ENCODE peak calls at places on chromosomes 12 and 14, in four cellular contexts. L, F, C and I are unnamed samples.

GRCh38 chr12:102992720-102993119 is 35.2 kb downstream of the ASCL1 start:
- DNase-seq in F (no peak), L (no peak), C (no peak), I (no peak)

GRCh38 chr12:55797068-55797467 is 20.5 kb downstream of the SARNP start:
- DNase-seq in F (no peak), C (peak; percentile 19), L (no peak), I (no peak)

GRCh38 chr14:88798161-88798560 is 5.4 kb upstream of the EML5 start:
- DNase-seq in C (no peak), L (no peak), F (no peak), I (no peak)

GRCh38 chr12:93540506-93540905 is 32.0 kb upstream of the SOCS2 start:
- DNase-seq in C (no peak), F (no peak), L (no peak), I (no peak)

GRCh38 chr14:24162083-24162482 is 1.0 kb downstream of the IRF9 start:
- DNase-seq in L (no peak), C (no peak), F (no peak), I (no peak)

GRCh38 chr14:78974691-78975090 is 804.5 kb downstream of the NRXN3 start:
- DNase-seq in C (no peak), F (no peak), L (no peak), I (no peak)

GRCh38 chr12:91326043-91327027 is 143.7 kb upstream of the DCN start:
- DNase-seq in C (peak; percentile 67), L (peak; percentile 25), F (no peak), I (peak; percentile 61)

GRCh38 chr12:110819646-110820045 is 27.1 kb upstream of the CCDC63 start:
- DNase-seq in F (no peak), C (no peak), L (no peak), I (no peak)

GRCh38 chr12:105226219-105226618 is 9.8 kb downstream of the APPL2 start:
- DNase-seq in F (no peak), L (peak; percentile 28), C (peak; percentile 73), I (peak; percentile 85)

GRCh38 chr14:37588667-37588955 is 6.4 kb downstream of the FOXA1 start:
- DNase-seq in C (no peak), F (no peak), L (no peak), I (no peak)

GRCh38 chr14:68148276-68148675 is 328.7 kb downstream of the RAD51B start:
- DNase-seq in L (no peak), C (no peak), F (no peak), I (no peak)

GRCh38 chr14:101556566-101557320 is 4.6 kb upstream of the DIO3 start:
- DNase-seq in L (no peak), F (peak; percentile 50), C (no peak), I (no peak)

GRCh38 chr14:77040309-77040994 is 11.9 kb upstream of the IRF2BPL start:
- DNase-seq in F (peak; percentile 99), C (peak; percentile 100), L (peak; percentile 98), I (peak; percentile 100)

GRCh38 chr12:64145226-64145625 is 76.9 kb downstream of the KICS2 start:
- DNase-seq in F (no peak), L (no peak), C (no peak), I (no peak)

DNA sequence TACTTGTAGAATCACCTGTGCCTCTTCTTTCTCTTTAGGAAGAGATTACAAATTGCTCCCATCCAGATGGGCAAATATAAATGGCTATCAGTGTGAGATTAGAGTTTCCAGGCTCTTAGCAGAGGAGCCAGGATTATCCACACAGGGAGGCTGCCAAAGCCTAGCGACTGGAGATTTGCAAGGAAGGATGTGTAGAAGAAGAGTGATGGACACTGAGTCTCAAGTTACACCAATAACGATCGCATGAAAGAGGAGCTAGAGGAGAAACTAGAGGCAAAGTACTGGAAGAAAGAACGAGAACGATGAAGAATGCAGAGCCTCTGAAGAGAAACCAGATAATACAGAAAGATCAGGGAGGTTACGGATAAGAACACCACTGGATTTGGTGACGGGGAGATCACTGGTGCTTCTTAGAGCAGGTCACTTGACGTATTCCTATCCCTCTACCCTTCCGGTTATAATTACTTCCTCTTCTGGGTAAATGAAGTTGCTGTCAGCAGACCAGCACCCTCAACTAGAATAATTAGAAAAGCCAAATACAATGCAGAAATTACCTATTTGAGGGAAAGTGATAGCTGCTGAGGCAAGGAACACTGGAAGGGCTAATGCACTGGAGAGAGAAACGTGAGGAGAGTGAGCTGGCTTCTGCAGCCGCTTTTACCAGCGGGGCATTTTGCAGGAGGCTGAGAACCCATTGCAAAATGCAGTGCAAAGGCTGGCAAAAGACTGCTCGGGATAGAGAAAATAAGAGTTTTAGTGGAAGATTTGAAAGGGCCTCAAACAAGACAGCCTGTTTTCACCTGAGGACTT is 93.2 kb upstream of the HIF1A start:
- DNase-seq in C (no peak), L (no peak), F (no peak), I (no peak)
- H3K4me3 ChIP-seq in C (no peak overlapping the region), L (no peak overlapping the region), F (no peak overlapping the region), I (no peak overlapping the region)

GRCh38 chr12:2751230-2751629 is 43.5 kb upstream of the FKBP4 start:
- DNase-seq in F (no peak), C (no peak), L (no peak), I (no peak)

GRCh38 chr12:2753536-2753935 is 41.2 kb upstream of the FKBP4 start:
- DNase-seq in F (no peak), L (no peak), C (no peak), I (no peak)

GRCh38 chr12:2750185-2750584 is 44.6 kb upstream of the FKBP4 start:
- DNase-seq in L (no peak), F (no peak), C (no peak), I (no peak)

GRCh38 chr12:2752676-2753371 is 41.9 kb upstream of the FKBP4 start:
- DNase-seq in L (peak; percentile 77), C (peak; percentile 82), F (peak; percentile 86), I (peak; percentile 69)

GRCh38 chr12:2751686-2752085 is 43.1 kb upstream of the FKBP4 start:
- DNase-seq in L (no peak), C (no peak), F (no peak), I (no peak)
- H3K9me3 ChIP-seq in L (no peaks in the 10 kb centered on the region), C (peaks cover 9% of the 10 kb centered on the region), F (no peaks in the 10 kb centered on the region), I (no peaks in the 10 kb centered on the region)

GRCh38 chr14:56342419-56342901 is 224.2 kb downstream of the PELI2 start:
- DNase-seq in L (no peak), C (no peak), F (no peak), I (peak; percentile 13)

GRCh38 chr14:56340921-56341320 is 222.7 kb downstream of the PELI2 start:
- DNase-seq in C (no peak), L (no peak), F (no peak), I (no peak)

GRCh38 chr14:56338674-56339073 is 220.5 kb downstream of the PELI2 start:
- DNase-seq in C (no peak), F (no peak), L (no peak), I (no peak)

GRCh38 chr14:56339855-56340701 is 221.9 kb downstream of the PELI2 start:
- DNase-seq in L (peak; percentile 35), F (peak; percentile 84), C (peak; percentile 70), I (peak; percentile 82)

GRCh38 chr14:56341766-56342418 is 223.7 kb downstream of the PELI2 start:
- DNase-seq in C (no peak), F (no peak), L (no peak), I (no peak)
- H3K4me3 ChIP-seq in C (no peak overlapping the region), F (no peak overlapping the region), L (no peak overlapping the region), I (no peak overlapping the region)

GRCh38 chr12:113475451-113476085 is 3.9 kb upstream of the LHX5 start:
- DNase-seq in F (no peak), C (no peak), L (no peak), I (no peak)

GRCh38 chr12:113477842-113478215 is 6.2 kb upstream of the LHX5 start:
- DNase-seq in C (no peak), F (no peak), L (no peak), I (no peak)

GRCh38 chr12:113474635-113475436 is 3.2 kb upstream of the LHX5 start:
- DNase-seq in F (no peak), C (no peak), L (no peak), I (no peak)

GRCh38 chr12:113477171-113477841 is 5.6 kb upstream of the LHX5 start:
- DNase-seq in F (no peak), C (no peak), L (no peak), I (no peak)

DNA sequence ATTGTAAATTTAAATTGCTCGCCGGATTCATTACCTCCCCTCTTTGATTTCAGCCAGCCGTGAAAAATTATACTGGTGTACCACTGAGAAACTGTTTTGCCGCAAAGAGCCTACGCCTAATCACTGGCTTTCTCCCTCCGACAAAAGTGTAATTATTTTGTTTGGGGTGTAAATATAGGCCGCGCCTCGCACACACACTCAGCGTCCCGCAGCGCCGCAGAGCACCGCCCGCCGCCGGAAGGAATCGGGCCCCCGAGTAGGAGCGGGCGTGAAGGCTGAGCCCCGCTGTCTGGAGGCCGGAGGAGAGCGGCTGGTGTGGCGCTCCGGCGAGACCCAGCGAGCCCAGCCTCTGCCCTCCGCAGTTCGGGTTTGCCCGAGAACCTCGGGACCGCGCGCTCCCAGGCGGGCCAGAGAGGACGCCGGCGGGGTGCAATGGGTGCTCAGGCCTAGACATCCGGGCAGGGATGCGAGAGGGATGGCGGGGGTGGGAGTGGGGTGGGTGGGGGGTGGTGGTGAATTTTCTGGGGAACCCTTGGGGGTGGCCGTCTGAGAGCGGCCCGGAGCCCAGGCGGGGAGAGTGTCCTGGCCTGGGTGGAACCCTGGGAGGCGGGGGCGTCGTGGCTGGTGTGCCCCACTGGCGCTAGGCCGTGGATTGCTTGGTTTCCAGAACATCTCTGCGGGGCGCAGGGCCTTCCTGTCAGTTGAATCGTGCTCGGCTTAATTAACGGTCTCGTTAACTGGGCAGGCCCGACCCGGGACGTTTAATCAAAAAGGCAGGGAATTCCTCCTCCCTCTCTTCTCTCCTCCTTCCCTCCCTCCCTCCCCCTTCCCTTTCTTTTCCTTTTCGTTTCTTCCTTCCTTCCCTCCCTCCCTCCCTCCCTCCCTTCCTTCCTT is 4.7 kb upstream of the LHX5 start:
- DNase-seq in L (no peak), C (no peak), F (no peak), I (no peak)
- H3K9me3 ChIP-seq in L (no peaks in the 10 kb centered on the region), C (no peaks in the 10 kb centered on the region), F (peaks cover 6% of the 10 kb centered on the region), I (no peaks in the 10 kb centered on the region)

GRCh38 chr14:104436741-104437701 is 142.5 kb upstream of the C14orf180 start:
- DNase-seq in C (no peak), L (no peak), F (peak; percentile 70), I (peak; percentile 19)
- H3K4me3 ChIP-seq in C (no peak overlapping the region), L (no peak overlapping the region), F (no peak overlapping the region), I (no peak overlapping the region)

GRCh38 chr14:104371917-104372316 is 207.6 kb upstream of the C14orf180 start:
- DNase-seq in C (no peak), L (no peak), F (no peak), I (no peak)

GRCh38 chr14:104372390-104373054 is 207.0 kb upstream of the C14orf180 start:
- DNase-seq in F (no peak), L (no peak), C (no peak), I (no peak)

GRCh38 chr14:104369208-104369607 is 210.4 kb upstream of the C14orf180 start:
- DNase-seq in L (no peak), C (no peak), F (no peak), I (no peak)

GRCh38 chr14:104370256-104370870 is 209.2 kb upstream of the C14orf180 start:
- DNase-seq in F (no peak), C (peak; percentile 27), L (no peak), I (peak; percentile 39)

GRCh38 chr14:104371031-104371430 is 208.5 kb upstream of the C14orf180 start:
- DNase-seq in C (no peak), L (no peak), F (no peak), I (no peak)
- H3K9me3 ChIP-seq in C (peaks cover 4% of the 10 kb centered on the region), L (no peaks in the 10 kb centered on the region), F (no peaks in the 10 kb centered on the region), I (no peaks in the 10 kb centered on the region)

GRCh38 chr12:78390920-78391319 is 473.7 kb upstream of the SYT1 start:
- DNase-seq in L (no peak), C (no peak), F (no peak), I (no peak)
- H3K4me3 ChIP-seq in L (no peak overlapping the region), C (no peak overlapping the region), F (no peak overlapping the region), I (no peak overlapping the region)

GRCh38 chr12:133190176-133190575 is 8.9 kb downstream of the ZNF268 start:
- DNase-seq in L (no peak), C (no peak), F (no peak), I (no peak)
- H3K9me3 ChIP-seq in L (peaks cover 63% of the 10 kb centered on the region), C (peaks cover 100% of the 10 kb centered on the region), F (peaks cover 100% of the 10 kb centered on the region), I (peaks cover 3% of the 10 kb centered on the region)

GRCh38 chr12:7122876-7123769 is 5.6 kb downstream of the RBP5 start:
- DNase-seq in F (no peak), L (no peak), C (no peak), I (no peak)
- H3K4me3 ChIP-seq in F (no peak overlapping the region), L (no peak overlapping the region), C (no peak overlapping the region), I (no peak overlapping the region)